ENCODE peak calls at places on chromosomes 5 and 9, in six cellular contexts. One of them, this sample, is unnamed.

GRCh38 chr5:123722451-123722850 is 210.5 kb downstream of the CSNK1G3 start:
- DNase-seq in upper lobe of left lung: no peak
- DNase-seq in transverse colon: no peak
- DNase-seq in stomach: no peak
- DNase-seq in H1: no peak
- DNase-seq in suprapubic skin: no peak
- DNase-seq in this sample: no peak

GRCh38 chr5:141597814-141598213 is 21.0 kb downstream of the DIAPH1 start:
- DNase-seq in upper lobe of left lung: no peak
- DNase-seq in transverse colon: no peak
- DNase-seq in H1: no peak
- DNase-seq in suprapubic skin: no peak
- DNase-seq in stomach: no peak
- DNase-seq in this sample: no peak

GRCh38 chr5:155938051-155938450 is 388.9 kb upstream of the SGCD start:
- DNase-seq in upper lobe of left lung: no peak
- DNase-seq in suprapubic skin: no peak
- DNase-seq in H1: no peak
- DNase-seq in transverse colon: no peak
- DNase-seq in stomach: no peak
- DNase-seq in this sample: no peak

GRCh38 chr5:138258704-138259285 is 15.6 kb downstream of the GFRA3 start:
- DNase-seq in stomach: no peak
- DNase-seq in suprapubic skin: no peak
- DNase-seq in transverse colon: no peak
- DNase-seq in H1: no peak
- DNase-seq in upper lobe of left lung: no peak
- DNase-seq in this sample: no peak

GRCh38 chr5:22835630-22836029 is 17.5 kb downstream of the CDH12 start:
- DNase-seq in upper lobe of left lung: no peak
- DNase-seq in suprapubic skin: no peak
- DNase-seq in stomach: no peak
- DNase-seq in H1: no peak
- DNase-seq in transverse colon: no peak
- DNase-seq in this sample: no peak

GRCh38 chr5:116575635-116576042 is 1.0 kb upstream of the SEMA6A start:
- DNase-seq in transverse colon: peak; percentile 29
- DNase-seq in upper lobe of left lung: no peak
- DNase-seq in stomach: no peak
- DNase-seq in suprapubic skin: no peak
- DNase-seq in H1: no peak
- DNase-seq in this sample: no peak

GRCh38 chr5:173598686-173599085 is 17.8 kb downstream of the BOD1 start:
- DNase-seq in H1: no peak
- DNase-seq in transverse colon: no peak
- DNase-seq in suprapubic skin: no peak
- DNase-seq in stomach: no peak
- DNase-seq in upper lobe of left lung: no peak
- DNase-seq in this sample: no peak

GRCh38 chr5:65566505-65566904 is 3.4 kb downstream of the PPWD1 start:
- DNase-seq in H1: no peak
- DNase-seq in stomach: no peak
- DNase-seq in suprapubic skin: no peak
- DNase-seq in transverse colon: no peak
- DNase-seq in upper lobe of left lung: no peak
- DNase-seq in this sample: no peak

GRCh38 chr5:4511996-4512656 is 628.0 kb upstream of the ADAMTS16 start:
- DNase-seq in suprapubic skin: peak; percentile 84
- DNase-seq in transverse colon: no peak
- DNase-seq in H1: peak; percentile 33
- DNase-seq in stomach: no peak
- DNase-seq in upper lobe of left lung: peak; percentile 67
- DNase-seq in this sample: no peak

GRCh38 chr5:131812371-131813160 is 15.7 kb upstream of the FNIP1 start:
- DNase-seq in upper lobe of left lung: no peak
- DNase-seq in H1: no peak
- DNase-seq in transverse colon: no peak
- DNase-seq in stomach: no peak
- DNase-seq in suprapubic skin: no peak
- DNase-seq in this sample: no peak

GRCh38 chr9:71519098-71519497 is 249.2 kb downstream of the CEMIP2 start:
- DNase-seq in suprapubic skin: no peak
- DNase-seq in H1: no peak
- DNase-seq in upper lobe of left lung: no peak
- DNase-seq in transverse colon: no peak
- DNase-seq in stomach: no peak
- DNase-seq in this sample: no peak

GRCh38 chr9:119803679-119804078 is 434.4 kb upstream of the BRINP1 start:
- DNase-seq in transverse colon: no peak
- DNase-seq in stomach: no peak
- DNase-seq in suprapubic skin: no peak
- DNase-seq in H1: no peak
- DNase-seq in upper lobe of left lung: no peak
- DNase-seq in this sample: no peak

GRCh38 chr9:37676411-37676830 is 25.7 kb downstream of the FRMPD1 start:
- DNase-seq in transverse colon: no peak
- DNase-seq in suprapubic skin: no peak
- DNase-seq in stomach: no peak
- DNase-seq in upper lobe of left lung: no peak
- DNase-seq in H1: no peak
- DNase-seq in this sample: no peak

GRCh38 chr5:150544606-150545219 is 36.8 kb downstream of the NDST1 start:
- DNase-seq in stomach: peak; percentile 82
- DNase-seq in H1: peak; percentile 67
- DNase-seq in upper lobe of left lung: peak; percentile 81
- DNase-seq in suprapubic skin: peak; percentile 86
- DNase-seq in transverse colon: peak; percentile 84
- DNase-seq in this sample: peak; percentile 80

GRCh38 chr5:159050408-159051091 is 49.2 kb downstream of the EBF1 start:
- DNase-seq in transverse colon: no peak
- DNase-seq in stomach: no peak
- DNase-seq in upper lobe of left lung: no peak
- DNase-seq in suprapubic skin: no peak
- DNase-seq in H1: no peak
- DNase-seq in this sample: no peak

GRCh38 chr9:75086443-75087278 is 1.3 kb downstream of the NMRK1 start:
- DNase-seq in transverse colon: peak; percentile 39
- DNase-seq in stomach: peak; percentile 42
- DNase-seq in suprapubic skin: no peak
- DNase-seq in H1: no peak
- DNase-seq in upper lobe of left lung: peak; percentile 40
- DNase-seq in this sample: no peak

GRCh38 chr9:97923529-97924108 is 1.3 kb upstream of the TRMO start:
- DNase-seq in suprapubic skin: peak; percentile 86
- DNase-seq in H1: no peak
- DNase-seq in upper lobe of left lung: peak; percentile 79
- DNase-seq in stomach: peak; percentile 79
- DNase-seq in transverse colon: peak; percentile 85
- DNase-seq in this sample: peak; percentile 86
- TF ChIP-seq POLR2AphosphoS5 in suprapubic skin: no peak
- TF ChIP-seq POLR2AphosphoS5 in H1: no peak
- TF ChIP-seq POLR2AphosphoS5 in upper lobe of left lung: no peak
- TF ChIP-seq POLR2AphosphoS5 in stomach: no peak
- TF ChIP-seq POLR2AphosphoS5 in transverse colon: no peak
- TF ChIP-seq POLR2AphosphoS5 in this sample: no peak

DNA sequence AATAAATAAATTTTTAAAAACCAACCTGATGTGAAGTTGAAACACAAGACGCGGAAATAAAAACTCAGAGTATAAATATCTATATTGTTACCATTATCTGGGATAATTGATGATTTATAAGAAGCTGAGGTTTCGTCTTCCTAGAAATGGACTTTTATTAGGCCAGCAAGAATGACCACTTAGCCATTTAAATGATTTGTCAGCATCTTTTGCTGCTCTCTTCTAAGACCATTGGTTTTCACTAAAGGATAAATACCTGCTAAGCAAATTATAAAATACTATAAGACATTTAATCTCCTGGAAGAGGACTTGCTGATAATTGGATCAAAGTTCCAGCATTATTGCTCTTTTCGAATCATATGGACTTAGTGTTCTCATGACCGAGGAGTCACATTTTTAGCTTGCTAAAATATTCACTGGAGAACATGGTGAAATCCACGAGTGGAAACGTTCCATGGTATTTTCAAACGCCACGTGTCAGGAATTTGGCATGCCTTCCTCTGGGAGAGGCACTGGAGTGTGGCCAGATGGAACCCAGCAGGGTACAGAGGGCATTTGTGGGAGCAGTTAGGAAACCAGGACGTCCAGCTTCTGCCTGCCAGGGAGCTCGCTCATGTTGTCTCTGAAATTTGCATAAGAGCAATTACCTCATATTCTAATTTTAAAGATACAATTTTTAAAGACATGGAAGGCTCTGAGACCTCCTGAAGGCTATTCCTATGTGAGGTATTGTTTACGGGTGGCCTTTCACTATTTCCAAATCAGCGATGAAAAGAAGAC is 43.1 kb downstream of the TNFAIP8 start:
- DNase-seq in upper lobe of left lung: peak; percentile 48
- DNase-seq in suprapubic skin: peak; percentile 88
- DNase-seq in stomach: peak; percentile 68
- DNase-seq in H1: no peak
- DNase-seq in transverse colon: peak; percentile 73
- DNase-seq in this sample: no peak
- TF ChIP-seq EP300 in upper lobe of left lung: no peak
- TF ChIP-seq EP300 in suprapubic skin: no peak
- TF ChIP-seq EP300 in stomach: peak; percentile 66
- TF ChIP-seq EP300 in H1: no peak
- TF ChIP-seq EP300 in transverse colon: no peak
- TF ChIP-seq EP300 in this sample: no peak

DNA sequence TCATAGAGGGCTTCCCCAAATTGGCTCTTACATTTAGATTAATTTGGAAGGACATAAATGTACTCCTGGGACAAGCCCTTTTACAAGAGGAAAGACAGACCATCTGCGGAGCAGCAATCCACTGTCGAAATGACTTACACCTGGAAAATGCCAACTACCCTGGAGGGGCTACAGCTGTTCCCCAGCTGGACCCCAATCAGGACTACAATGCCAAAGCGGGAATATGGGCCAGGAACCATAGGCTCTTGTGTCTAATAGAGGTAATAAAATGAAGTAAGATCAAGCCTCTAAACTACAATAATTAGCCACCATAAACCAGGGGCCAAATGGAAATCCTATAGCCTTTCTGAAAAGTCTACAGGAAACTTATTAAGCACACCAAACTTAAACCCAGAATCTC is 581.3 kb downstream of the PDE4D start:
- DNase-seq in suprapubic skin: no peak
- DNase-seq in stomach: no peak
- DNase-seq in H1: no peak
- DNase-seq in upper lobe of left lung: no peak
- DNase-seq in transverse colon: no peak
- DNase-seq in this sample: no peak
- TF ChIP-seq POLR2A in suprapubic skin: no peak
- TF ChIP-seq POLR2A in stomach: no peak
- TF ChIP-seq POLR2A in H1: no peak
- TF ChIP-seq POLR2A in upper lobe of left lung: no peak
- TF ChIP-seq POLR2A in transverse colon: no peak
- TF ChIP-seq POLR2A in this sample: no peak

DNA sequence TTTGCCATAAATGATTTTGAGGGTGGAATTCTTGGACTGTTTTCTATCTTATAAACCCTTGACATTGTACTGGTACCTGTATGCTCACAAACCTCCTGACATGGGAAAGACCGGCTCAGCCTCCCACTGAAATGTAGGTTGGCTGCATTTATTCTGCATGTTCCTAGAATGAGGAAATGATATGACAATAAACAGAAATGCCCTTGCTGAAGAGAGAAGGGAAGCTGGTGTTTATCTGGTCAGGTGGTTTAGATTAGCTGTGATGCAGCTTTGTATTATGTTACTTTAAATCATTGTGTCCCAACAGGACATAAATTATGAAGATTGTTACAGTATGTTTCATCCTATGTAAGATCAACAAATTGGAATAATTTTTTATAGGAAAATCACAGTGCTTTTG is 23.1 kb upstream of the CATSPER3 start:
- DNase-seq in upper lobe of left lung: no peak
- DNase-seq in H1: no peak
- DNase-seq in suprapubic skin: no peak
- DNase-seq in transverse colon: no peak
- DNase-seq in stomach: no peak
- DNase-seq in this sample: no peak
- TF ChIP-seq POLR2AphosphoS5 in upper lobe of left lung: no peak
- TF ChIP-seq POLR2AphosphoS5 in H1: no peak
- TF ChIP-seq POLR2AphosphoS5 in suprapubic skin: no peak
- TF ChIP-seq POLR2AphosphoS5 in transverse colon: no peak
- TF ChIP-seq POLR2AphosphoS5 in stomach: no peak
- TF ChIP-seq POLR2AphosphoS5 in this sample: no peak